ENCODE peak calls at places on chromosomes 1 and 21, in six cellular contexts. Y, M, W, Q, G and C are unnamed samples.

GRCh38 chr1:71046891-71047634 is 553 bp downstream of the PTGER3 start:
- DNase-seq in Y (no peak), M (no peak), W (no peak), Q (no peak), G (no peak), C (no peak)

GRCh38 chr1:17488977-17489739 is 49.7 kb upstream of the RCC2 start:
- DNase-seq in Y (no peak), M (no peak), W (peak; percentile 59), Q (peak; percentile 15), G (no peak), C (no peak)

GRCh38 chr1:178506177-178506576 is 6.7 kb upstream of the TEX35 start:
- DNase-seq in Y (no peak), M (no peak), W (no peak), Q (no peak), G (no peak), C (no peak)

GRCh38 chr1:18288609-18289219 is 181.1 kb downstream of the IGSF21 start:
- DNase-seq in Y (peak; percentile 72), M (peak; percentile 7), W (no peak), Q (no peak), G (no peak), C (no peak)

GRCh38 chr1:166721145-166721544 is 118.1 kb upstream of the POGK start:
- DNase-seq in Y (peak; percentile 34), M (no peak), W (no peak), Q (no peak), G (no peak), C (no peak)

GRCh38 chr21:34148826-34149558 is 75.6 kb downstream of the MRPS6 start:
- DNase-seq in Y (no peak), M (no peak), W (no peak), Q (no peak), G (no peak), C (no peak)

GRCh38 chr1:226575436-226576390 is 27.1 kb downstream of the STUM start:
- DNase-seq in Y (no peak), M (no peak), W (no peak), Q (no peak), G (no peak), C (no peak)

GRCh38 chr1:20069932-20070331 is at the start of gene PLA2G5:
- DNase-seq in Y (no peak), M (no peak), W (peak; percentile 21), Q (peak; percentile 18), G (no peak), C (no peak)

GRCh38 chr21:46254208-46254975 is 25.8 kb upstream of the LSS start:
- DNase-seq in Y (peak; percentile 22), M (no peak), W (no peak), Q (no peak), G (no peak), C (peak; percentile 48)

GRCh38 chr1:3465091-3465934 is 10.8 kb downstream of the ARHGEF16 start:
- DNase-seq in Y (no peak), M (no peak), W (no peak), Q (no peak), G (no peak), C (no peak)

GRCh38 chr1:16420719-16421118 is 16.5 kb downstream of the SPATA21 start:
- DNase-seq in Y (peak; percentile 87), M (peak; percentile 77), W (no peak), Q (no peak), G (no peak), C (peak; percentile 84)

GRCh38 chr1:41576620-41577019 is 92.1 kb upstream of the EDN2 start:
- DNase-seq in Y (no peak), M (no peak), W (no peak), Q (peak; percentile 31), G (no peak), C (no peak)

GRCh38 chr1:54571326-54571725 is 23.3 kb downstream of the ACOT11 start:
- DNase-seq in Y (no peak), M (no peak), W (no peak), Q (no peak), G (no peak), C (no peak)

GRCh38 chr1:24263746-24264145 is 55.4 kb upstream of the GRHL3 start:
- DNase-seq in Y (no peak), M (no peak), W (no peak), Q (no peak), G (no peak), C (no peak)

GRCh38 chr1:245990315-245991022 is 516.6 kb downstream of the SMYD3 start:
- DNase-seq in Y (no peak), M (no peak), W (no peak), Q (no peak), G (no peak), C (peak; percentile 56)

GRCh38 chr1:182699673-182700350 is 15.4 kb upstream of the RGS8 start:
- DNase-seq in Y (no peak), M (no peak), W (no peak), Q (no peak), G (no peak), C (no peak)

GRCh38 chr1:19799877-19800804 is at the start of gene TMCO4:
- DNase-seq in Y (peak; percentile 37), M (peak; percentile 26), W (peak; percentile 91), Q (peak; percentile 88), G (peak; percentile 55), C (no peak)

GRCh38 chr1:81695741-81696140 is 105.0 kb upstream of the ADGRL2 start:
- DNase-seq in Y (no peak), M (no peak), W (peak; percentile 91), Q (peak; percentile 81), G (no peak), C (no peak)

GRCh38 chr1:67724928-67725560 is 40.0 kb downstream of the GADD45A start:
- DNase-seq in Y (no peak), M (no peak), W (peak; percentile 86), Q (peak; percentile 85), G (peak; percentile 55), C (no peak)

GRCh38 chr1:234881893-234882771 is 246.5 kb downstream of the TOMM20 start:
- DNase-seq in Y (peak; percentile 20), M (no peak), W (no peak), Q (no peak), G (no peak), C (peak; percentile 83)

GRCh38 chr1:228031276-228031995 is 24.6 kb downstream of the WNT3A start:
- DNase-seq in Y (no peak), M (no peak), W (no peak), Q (no peak), G (no peak), C (no peak)

GRCh38 chr1:159171254-159171687 is at the start of gene CADM3:
- DNase-seq in Y (no peak), M (no peak), W (no peak), Q (no peak), G (no peak), C (no peak)

DNA sequence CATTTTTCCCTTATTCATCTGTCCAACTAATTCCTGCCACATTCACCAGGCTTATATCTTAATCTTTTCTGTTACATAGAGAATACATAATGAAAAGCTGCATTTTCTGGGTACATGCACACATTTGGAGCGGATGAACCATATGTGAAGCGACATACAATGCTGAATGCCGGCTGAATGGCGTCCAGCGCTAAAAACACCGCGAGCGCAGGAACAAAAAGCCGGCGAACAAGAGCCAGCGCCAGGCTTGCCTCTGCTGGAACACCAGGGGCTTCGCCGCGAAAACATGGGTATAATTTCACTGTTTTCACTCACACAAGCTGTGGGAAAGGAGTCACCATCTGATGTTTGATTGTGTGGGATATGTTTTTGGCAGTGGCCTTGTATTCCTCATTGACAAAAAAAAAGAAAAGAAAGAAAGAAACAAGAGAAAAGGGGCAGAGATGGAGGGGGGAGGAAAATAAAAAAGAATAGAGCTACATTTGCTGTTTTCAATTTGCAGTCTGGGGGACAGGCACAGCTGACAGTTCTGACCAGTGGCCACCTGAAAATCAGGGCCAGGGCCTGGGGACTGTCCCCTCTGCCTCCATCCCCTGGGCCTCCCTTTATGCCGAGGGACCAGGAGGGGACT is 70.3 kb upstream of the OLIG2 start:
- DNase-seq in Y (no peak), M (no peak), W (no peak), Q (no peak), G (no peak), C (no peak)
- H2AFZ ChIP-seq in Y (no peak overlapping the region), M (no peak overlapping the region), W (no peak overlapping the region), Q (no peak overlapping the region), G (no peak overlapping the region), C (no peak overlapping the region)

DNA sequence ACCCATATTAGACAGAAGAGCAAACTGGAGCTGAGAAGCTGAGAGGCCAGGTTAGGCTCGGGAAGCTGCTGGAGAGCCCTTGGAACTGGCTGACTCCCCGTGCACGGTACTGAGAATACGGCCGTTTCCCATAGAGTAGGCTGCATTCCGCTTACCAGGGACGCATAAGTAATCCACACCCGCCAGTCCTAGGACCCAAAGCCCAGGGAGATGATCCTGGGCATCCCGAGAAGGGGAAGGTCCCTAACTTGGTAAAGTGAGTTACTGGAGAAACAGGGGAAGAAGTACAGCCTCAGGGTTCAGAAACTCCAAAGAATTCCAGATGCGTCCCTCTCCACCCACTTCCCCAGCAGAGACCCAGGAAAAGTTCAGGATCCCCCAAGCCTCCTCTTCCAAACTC is 1.3 kb downstream of the LRRC38 start:
- DNase-seq in Y (no peak), M (no peak), W (no peak), Q (no peak), G (no peak), C (no peak)
- H3K4me3 ChIP-seq in Y (no peak overlapping the region), M (peak overlapping the region; percentile 33), W (no peak overlapping the region), Q (no peak overlapping the region), G (no peak overlapping the region), C (no peak overlapping the region)

GRCh38 chr1:153790996-153791855 is 16.0 kb downstream of the SLC27A3 start:
- DNase-seq in Y (peak; percentile 59), M (no peak), W (peak; percentile 99), Q (peak; percentile 94), G (no peak), C (peak; percentile 95)
- H2AFZ ChIP-seq in Y (peak overlapping the region; percentile 50), M (no peak overlapping the region), W (peak overlapping the region; percentile 75), Q (peak overlapping the region; percentile 24), G (peak overlapping the region; percentile 73), C (peak overlapping the region; percentile 79)

DNA sequence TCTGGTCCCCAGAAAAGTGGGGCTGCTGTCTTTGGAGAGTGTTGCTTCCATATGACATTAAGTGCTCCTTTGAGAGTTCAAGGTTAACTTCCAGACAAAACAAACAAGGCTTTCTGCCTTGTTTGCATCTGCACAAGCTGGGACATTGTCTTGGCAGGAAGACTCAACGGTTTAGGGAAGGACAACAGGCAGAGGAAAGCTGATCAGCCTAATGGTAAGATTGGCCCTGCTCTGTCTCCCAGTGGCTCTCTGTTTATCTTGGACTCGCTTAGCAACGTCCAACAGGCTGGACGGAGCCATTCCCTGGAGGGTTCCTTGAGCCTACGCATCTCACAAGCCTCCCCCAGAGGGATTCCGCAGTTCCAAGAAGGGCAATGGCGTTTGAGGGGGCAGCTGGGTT is 62.2 kb upstream of the SLC44A3 start:
- DNase-seq in Y (no peak), M (no peak), W (no peak), Q (no peak), G (no peak), C (no peak)
- H3K4me3 ChIP-seq in Y (no peak overlapping the region), M (no peak overlapping the region), W (no peak overlapping the region), Q (no peak overlapping the region), G (no peak overlapping the region), C (no peak overlapping the region)

GRCh38 chr1:66503841-66504470 is 30.0 kb upstream of the SGIP1 start:
- DNase-seq in Y (peak; percentile 52), M (peak; percentile 9), W (peak; percentile 77), Q (peak; percentile 81), G (peak; percentile 22), C (no peak)
- H2AFZ ChIP-seq in Y (no peak overlapping the region), M (no peak overlapping the region), W (peak overlapping the region; percentile 77), Q (no peak overlapping the region), G (no peak overlapping the region), C (no peak overlapping the region)